ENCODE peak calls at places on chromosomes 6 and 20, in five cellular contexts. Q is HCT116, R is cardiac fibroblast, U is cardiac muscle cell, P is left ventricle myocardium inferior. V is an unnamed sample.

GRCh38 chr6:35522660-35523658 is 10.3 kb upstream of the TULP1 start:
- DNase-seq in Q (peak; percentile 39), R (peak; percentile 75), U (peak; percentile 77), P (peak; percentile 62), V (no peak)

GRCh38 chr6:139370047-139370706 is 4.3 kb downstream of the CITED2 start:
- DNase-seq in Q (no peak), R (peak; percentile 84), U (peak; percentile 84), P (no peak), V (peak; percentile 69)

GRCh38 chr6:79384845-79385244 is 150.4 kb upstream of the HMGN3 start:
- DNase-seq in Q (no peak), R (peak; percentile 13), U (no peak), P (no peak), V (no peak)

GRCh38 chr6:64691069-64691468 is 1016.0 kb downstream of the EYS start:
- DNase-seq in Q (no peak), R (no peak), U (no peak), P (no peak), V (no peak)

GRCh38 chr6:44180886-44181285 is 22.3 kb downstream of the CAPN11 start:
- DNase-seq in Q (no peak), R (no peak), U (no peak), P (no peak), V (no peak)

GRCh38 chr6:2839195-2839981 is 2.3 kb downstream of the SERPINB1 start:
- DNase-seq in Q (peak; percentile 79), R (peak; percentile 44), U (peak; percentile 77), P (no peak), V (no peak)

GRCh38 chr6:14159090-14159489 is 41.5 kb downstream of the CD83 start:
- DNase-seq in Q (no peak), R (no peak), U (no peak), P (no peak), V (no peak)

GRCh38 chr6:72760130-72760793 is 138.4 kb downstream of the KCNQ5 start:
- DNase-seq in Q (no peak), R (peak; percentile 51), U (peak; percentile 53), P (no peak), V (no peak)

GRCh38 chr6:98747246-98747645 is 87.1 kb upstream of the POU3F2 start:
- DNase-seq in Q (no peak), R (no peak), U (no peak), P (no peak), V (no peak)

GRCh38 chr6:89805814-89806371 is 13.7 kb downstream of the MDN1 start:
- DNase-seq in Q (no peak), R (no peak), U (peak; percentile 4), P (no peak), V (no peak)

GRCh38 chr6:159729598-159729997 is 2.3 kb downstream of the WTAP start:
- DNase-seq in Q (no peak), R (peak; percentile 22), U (peak; percentile 19), P (no peak), V (no peak)

GRCh38 chr20:50029697-50030428 is 47.1 kb downstream of the SNAI1 start:
- DNase-seq in Q (no peak), R (peak; percentile 97), U (peak; percentile 98), P (no peak), V (peak; percentile 72)

GRCh38 chr6:16441262-16441661 is 202.9 kb downstream of the GMPR start:
- DNase-seq in Q (no peak), R (no peak), U (no peak), P (no peak), V (no peak)

GRCh38 chr20:48656661-48657211 is 171.1 kb downstream of the PREX1 start:
- DNase-seq in Q (peak; percentile 10), R (no peak), U (no peak), P (no peak), V (no peak)

GRCh38 chr20:5524886-5525285 is 208.1 kb upstream of the PROKR2 start:
- DNase-seq in Q (no peak), R (no peak), U (peak; percentile 29), P (no peak), V (no peak)

GRCh38 chr6:167930300-167930699 is 67.2 kb upstream of the KIF25 start:
- DNase-seq in Q (no peak), R (peak; percentile 28), U (peak; percentile 44), P (no peak), V (no peak)

GRCh38 chr6:112560651-112561050 is 213.5 kb downstream of the RFPL4B start:
- DNase-seq in Q (no peak), R (no peak), U (no peak), P (no peak), V (no peak)

GRCh38 chr20:2208897-2209296 is 86.9 kb upstream of the TGM3 start:
- DNase-seq in Q (no peak), R (no peak), U (no peak), P (no peak), V (no peak)

GRCh38 chr6:112034236-112034990 is 19.5 kb upstream of the CCN6 start:
- DNase-seq in Q (no peak), R (no peak), U (no peak), P (no peak), V (no peak)

GRCh38 chr6:170152989-170153388 is 137.9 kb downstream of the DLL1 start:
- DNase-seq in Q (peak; percentile 63), R (peak; percentile 19), U (peak; percentile 49), P (peak; percentile 54), V (no peak)

GRCh38 chr6:137872071-137872470 is 5.0 kb downstream of the TNFAIP3 start:
- DNase-seq in Q (no peak), R (no peak), U (no peak), P (no peak), V (no peak)
- H3K4me3 ChIP-seq in Q (no peak overlapping the region), R (no peak overlapping the region), U (no peak overlapping the region), P (peak overlapping the region; percentile 34), V (no peak overlapping the region)

GRCh38 chr6:26576929-26577719 is 19.6 kb upstream of the ABT1 start:
- DNase-seq in Q (peak; percentile 84), R (peak; percentile 76), U (peak; percentile 78), P (peak; percentile 44), V (no peak)
- H3K4me3 ChIP-seq in Q (peak overlapping the region; percentile 33), R (peak overlapping the region; percentile 37), U (peak overlapping the region; percentile 15), P (peak overlapping the region; percentile 51), V (peak overlapping the region; percentile 21)

GRCh38 chr6:150143521-150144293 is 863 bp downstream of the PPP1R14C start:
- DNase-seq in Q (no peak), R (no peak), U (no peak), P (peak; percentile 33), V (no peak)
- H3K4me3 ChIP-seq in Q (peak overlapping the region; percentile 69), R (peak overlapping the region; percentile 37), U (peak overlapping the region; percentile 95), P (peak overlapping the region; percentile 73), V (peak overlapping the region; percentile 25)

GRCh38 chr6:12001706-12002070 is 10.4 kb upstream of the HIVEP1 start:
- DNase-seq in Q (no peak), R (no peak), U (peak; percentile 19), P (no peak), V (no peak)
- H3K4me3 ChIP-seq in Q (no peak overlapping the region), R (no peak overlapping the region), U (no peak overlapping the region), P (no peak overlapping the region), V (no peak overlapping the region)

DNA sequence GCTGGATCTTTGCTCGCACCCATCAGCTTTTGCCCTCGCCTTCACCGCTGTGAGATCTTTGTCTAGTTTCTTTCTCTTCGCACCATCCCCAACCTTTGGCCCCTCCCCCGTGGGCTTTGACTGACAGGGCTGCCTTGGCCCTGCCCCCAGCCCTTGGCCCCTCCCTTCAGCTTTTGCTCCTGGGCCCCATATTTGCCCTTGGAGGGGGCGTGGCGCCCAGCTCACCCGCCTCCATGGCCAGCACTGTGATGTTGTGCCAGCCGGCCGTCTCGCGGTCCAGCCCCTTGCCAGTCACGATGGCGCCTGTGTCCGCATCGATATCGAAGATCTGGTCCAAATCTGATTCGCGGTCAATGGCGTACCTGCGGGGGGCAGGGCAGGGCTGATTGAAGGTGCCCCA is 81.1 kb downstream of the CD40 start:
- DNase-seq in Q (no peak), R (no peak), U (no peak), P (no peak), V (no peak)
- H3K4me3 ChIP-seq in Q (no peak overlapping the region), R (no peak overlapping the region), U (no peak overlapping the region), P (peak overlapping the region; percentile 34), V (no peak overlapping the region)

GRCh38 chr6:41789390-41789724 is 1.9 kb downstream of the TOMM6 start:
- DNase-seq in Q (no peak), R (no peak), U (no peak), P (no peak), V (no peak)
- H3K4me3 ChIP-seq in Q (peak overlapping the region; percentile 98), R (no peak overlapping the region), U (no peak overlapping the region), P (no peak overlapping the region), V (no peak overlapping the region)